ENCODE peak calls at places on chromosomes 6 and 20, in five cellular contexts. N, Z, E, U and P are unnamed samples.

GRCh38 chr6:32832535-32832934 is 6.0 kb downstream of the TAP2 start:
- DNase-seq in Z (no peak), E (no peak), U (no peak), N (no peak), P (no peak)

GRCh38 chr20:45945678-45946148 is 11.2 kb downstream of the PCIF1 start:
- DNase-seq in Z (no peak), E (no peak), U (no peak), N (no peak), P (no peak)

GRCh38 chr6:126945150-126945549 is 173.3 kb upstream of the RSPO3 start:
- DNase-seq in U (no peak), N (no peak), Z (no peak), E (no peak), P (no peak)

GRCh38 chr6:38517005-38517404 is 122.7 kb downstream of the BTBD9 start:
- DNase-seq in E (no peak), Z (no peak), N (no peak), U (no peak), P (no peak)

GRCh38 chr6:38346291-38347079 is 293.2 kb downstream of the BTBD9 start:
- DNase-seq in U (no peak), E (no peak), Z (no peak), N (no peak), P (peak; percentile 32)

GRCh38 chr20:64035933-64036345 is at the start of gene C20orf204:
- DNase-seq in Z (no peak), E (no peak), N (no peak), U (no peak), P (no peak)

GRCh38 chr6:136471372-136471771 is 78.8 kb downstream of the MAP7 start:
- DNase-seq in U (no peak), N (no peak), Z (no peak), E (no peak), P (no peak)

GRCh38 chr20:13402171-13402760 is 181.2 kb downstream of the ISM1 start:
- DNase-seq in E (no peak), Z (no peak), N (no peak), U (no peak), P (no peak)

GRCh38 chr6:136571065-136571464 is 20.8 kb upstream of the MAP7 start:
- DNase-seq in N (no peak), E (no peak), Z (no peak), U (no peak), P (no peak)

GRCh38 chr6:145507251-145507650 is 228.1 kb downstream of the EPM2A start:
- DNase-seq in N (no peak), E (no peak), U (no peak), Z (no peak), P (no peak)

GRCh38 chr6:18406955-18407738 is 20.0 kb downstream of the RNF144B start:
- DNase-seq in Z (no peak), E (no peak), N (no peak), U (no peak), P (no peak)

GRCh38 chr6:143675946-143676345 is 1.8 kb upstream of the PHACTR2 start:
- DNase-seq in N (no peak), U (no peak), Z (no peak), E (no peak), P (no peak)

GRCh38 chr6:107443066-107443903 is 16.1 kb downstream of the PDSS2 start:
- DNase-seq in Z (no peak), E (no peak), N (no peak), U (no peak), P (no peak)

GRCh38 chr6:168284187-168284586 is 35.4 kb downstream of the DACT2 start:
- DNase-seq in Z (no peak), U (no peak), N (peak; percentile 21), E (no peak), P (no peak)

GRCh38 chr6:26660096-26660425 is 515 bp upstream of the ZNF322 start:
- DNase-seq in U (no peak), N (no peak), E (no peak), Z (no peak), P (no peak)

GRCh38 chr6:150964765-150965164 is 99.3 kb downstream of the MTHFD1L start:
- DNase-seq in E (no peak), Z (no peak), U (no peak), N (no peak), P (no peak)

GRCh38 chr20:29878281-29878741 is 1379.2 kb upstream of the DEFB115 start:
- DNase-seq in U (no peak), Z (no peak), N (no peak), E (no peak), P (peak; percentile 59)

GRCh38 chr6:39100358-39100757 is 14.6 kb downstream of the SAYSD1 start:
- DNase-seq in E (no peak), N (no peak), Z (no peak), U (no peak), P (no peak)

GRCh38 chr6:133436652-133437051 is 195.5 kb downstream of the EYA4 start:
- DNase-seq in N (no peak), E (no peak), U (no peak), Z (no peak), P (no peak)

GRCh38 chr6:81929828-81930227 is 177.3 kb upstream of the TENT5A start:
- DNase-seq in N (no peak), U (no peak), E (no peak), Z (no peak), P (no peak)

GRCh38 chr6:53800976-53801375 is 6.2 kb downstream of the LRRC1 start:
- DNase-seq in N (no peak), Z (no peak), U (no peak), E (no peak), P (no peak)

GRCh38 chr20:17684077-17684888 is 2.2 kb upstream of the RRBP1 start:
- DNase-seq in E (no peak), U (no peak), Z (no peak), N (no peak), P (no peak)

GRCh38 chr6:131116755-131117360 is 18.4 kb upstream of the AKAP7 start:
- DNase-seq in N (no peak), U (no peak), E (no peak), Z (no peak), P (peak; percentile 53)

GRCh38 chr20:49593441-49594142 is 25.7 kb upstream of the PTGIS start:
- DNase-seq in E (no peak), N (no peak), Z (no peak), U (no peak), P (no peak)

DNA sequence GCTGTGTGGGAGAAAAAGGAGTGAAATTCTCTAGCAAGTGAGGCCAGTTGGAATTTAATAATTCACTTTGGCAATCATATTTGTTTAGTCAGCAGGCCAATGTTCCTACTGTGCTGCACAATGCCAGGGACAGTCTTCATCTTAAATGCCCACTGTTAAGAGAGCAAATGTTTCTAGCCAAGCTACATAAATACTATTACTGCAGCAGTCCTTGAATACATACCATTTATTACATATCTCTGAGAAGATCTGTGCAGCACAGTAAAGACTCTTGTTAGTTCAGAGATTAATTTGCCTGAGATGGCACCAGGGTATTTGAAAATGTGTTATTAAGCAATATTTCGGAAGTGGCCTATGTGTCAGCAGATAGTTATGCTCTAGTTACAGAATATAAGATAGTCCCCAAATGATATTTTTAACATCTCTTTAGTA is 105.4 kb downstream of the OGFRL1 start:
- DNase-seq in U (no peak), N (no peak), Z (no peak), E (no peak), P (no peak)
- H3K4me3 ChIP-seq in U (no peak overlapping the region), N (no peak overlapping the region), Z (no peak overlapping the region), E (no peak overlapping the region), P (no peak overlapping the region)

DNA sequence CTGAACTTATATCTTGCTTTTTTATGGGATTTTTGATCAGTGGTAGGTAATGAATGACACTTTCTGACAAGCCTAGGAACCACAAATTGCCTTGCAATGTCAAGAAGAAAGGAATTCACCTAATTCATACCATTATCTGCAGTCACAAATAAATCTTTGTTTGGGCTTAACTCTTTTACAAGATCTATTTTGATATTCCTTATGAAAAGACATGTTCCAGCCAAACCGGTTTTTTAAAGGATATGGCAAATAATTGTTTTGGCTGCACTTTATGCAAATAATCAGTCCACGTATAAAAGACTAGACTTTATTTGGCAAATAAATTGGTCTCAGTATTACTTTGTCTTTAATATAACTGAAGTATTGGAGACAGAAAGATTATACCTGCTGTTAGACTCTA is 771.7 kb upstream of the ADGRB3 start:
- DNase-seq in U (no peak), Z (no peak), N (no peak), E (no peak), P (no peak)
- H3K27ac ChIP-seq in U (no peak overlapping the region), Z (no peak overlapping the region), N (no peak overlapping the region), E (no peak overlapping the region), P (no peak overlapping the region)

GRCh38 chr6:28205879-28206278 is 19.2 kb upstream of the ZSCAN9 start:
- DNase-seq in E (no peak), Z (no peak), N (no peak), U (no peak), P (no peak)

GRCh38 chr6:28207244-28208179 is 17.6 kb upstream of the ZSCAN9 start:
- DNase-seq in E (no peak), Z (no peak), N (no peak), U (no peak), P (peak; percentile 44)

GRCh38 chr6:28209753-28210535 is 15.1 kb upstream of the ZSCAN9 start:
- DNase-seq in U (no peak), N (no peak), E (no peak), Z (no peak), P (no peak)

GRCh38 chr6:28208180-28208659 is 16.9 kb upstream of the ZSCAN9 start:
- DNase-seq in U (no peak), N (no peak), E (no peak), Z (no peak), P (peak; percentile 17)

DNA sequence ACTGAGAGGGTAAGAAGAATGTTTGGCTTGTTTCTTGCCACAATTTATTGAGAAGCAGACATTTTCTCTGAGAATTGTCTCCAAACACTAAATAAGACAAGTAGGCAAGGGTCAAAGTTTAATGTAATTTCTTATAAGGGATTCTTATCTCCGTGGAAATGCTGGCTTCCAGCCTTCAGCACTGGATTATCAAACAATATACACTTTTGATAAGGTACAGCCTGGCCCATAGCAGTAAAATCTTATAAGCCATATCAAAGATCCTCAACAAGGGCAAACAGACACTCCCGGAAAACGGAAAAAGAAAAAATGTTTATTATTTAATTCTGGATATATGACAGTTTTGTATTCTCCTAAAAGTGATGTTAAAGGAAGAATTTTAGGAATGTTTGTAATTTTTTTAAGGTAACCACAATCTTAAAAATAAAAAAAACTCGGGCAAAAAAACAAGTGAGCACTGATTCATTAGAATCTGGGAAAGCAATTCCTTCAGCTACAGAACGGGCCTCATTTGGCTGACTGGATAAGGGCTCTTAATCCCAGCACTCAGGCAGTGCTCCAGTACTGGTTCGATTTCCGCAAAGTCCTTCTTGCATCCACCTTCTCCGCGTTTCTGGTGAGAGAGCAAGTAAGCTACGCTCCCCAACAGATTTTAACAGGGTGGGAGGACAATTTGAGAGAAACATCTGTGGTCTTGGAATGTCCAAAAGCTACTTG is 18.4 kb upstream of the ZSCAN9 start:
- DNase-seq in E (no peak), Z (no peak), N (no peak), U (no peak), P (no peak)
- H3K4me1 ChIP-seq in E (peaks cover 3% of the 10 kb centered on the region), Z (no peaks in the 10 kb centered on the region), N (no peaks in the 10 kb centered on the region), U (peaks cover 2% of the 10 kb centered on the region), P (peaks cover 6% of the 10 kb centered on the region)

GRCh38 chr6:27758471-27758870 is 153.7 kb downstream of the OR2B2 start:
- DNase-seq in N (no peak), Z (no peak), E (no peak), U (no peak), P (no peak)

GRCh38 chr6:27755768-27756167 is 156.4 kb downstream of the OR2B2 start:
- DNase-seq in U (no peak), Z (no peak), N (no peak), E (no peak), P (no peak)

GRCh38 chr6:27754408-27754782 is 157.8 kb downstream of the OR2B2 start:
- DNase-seq in E (no peak), U (no peak), N (no peak), Z (no peak), P (no peak)

GRCh38 chr6:27759930-27760329 is 152.3 kb downstream of the OR2B2 start:
- DNase-seq in N (no peak), U (no peak), E (no peak), Z (no peak), P (no peak)

GRCh38 chr6:27757307-27757706 is 154.9 kb downstream of the OR2B2 start:
- DNase-seq in E (peak; percentile 37), N (no peak), U (no peak), Z (no peak), P (no peak)
- H3K4me3 ChIP-seq in E (peak overlapping the region; percentile 63), N (peak overlapping the region; percentile 9), U (no peak overlapping the region), Z (no peak overlapping the region), P (no peak overlapping the region)